ENCODE peak calls at places on chromosomes 3 and 15, in nine cellular contexts. One of them, this sample, is unnamed.

GRCh38 chr3:71658131-71658530 is 67.1 kb downstream of the EIF4E3 start:
- DNase-seq in substantia nigra: peak; percentile 43
- DNase-seq in cerebellar cortex: no peak
- DNase-seq in sciatic nerve: peak; percentile 75
- DNase-seq in AG08396: no peak
- DNase-seq in psoas muscle: peak; percentile 80
- DNase-seq in Peyer's patch: no peak
- DNase-seq in CD8-positive, alpha-beta T cell: no peak
- DNase-seq in activated naive CD8-positive, alpha-beta T cell treated with anti-CD3 and anti-CD28 coated beads, Interleukin-2, amount 50 U/mL, for 24 hours: no peak
- DNase-seq in this sample: no peak

GRCh38 chr15:92633418-92633817 is 22.2 kb downstream of the FAM174B start:
- DNase-seq in substantia nigra: no peak
- DNase-seq in cerebellar cortex: no peak
- DNase-seq in sciatic nerve: no peak
- DNase-seq in AG08396: no peak
- DNase-seq in psoas muscle: no peak
- DNase-seq in Peyer's patch: no peak
- DNase-seq in CD8-positive, alpha-beta T cell: no peak
- DNase-seq in activated naive CD8-positive, alpha-beta T cell treated with anti-CD3 and anti-CD28 coated beads, Interleukin-2, amount 50 U/mL, for 24 hours: no peak
- DNase-seq in this sample: no peak

GRCh38 chr3:159246385-159246784 is 444.5 kb downstream of the MFSD1 start:
- DNase-seq in substantia nigra: no peak
- DNase-seq in cerebellar cortex: no peak
- DNase-seq in sciatic nerve: no peak
- DNase-seq in AG08396: no peak
- DNase-seq in psoas muscle: no peak
- DNase-seq in Peyer's patch: no peak
- DNase-seq in CD8-positive, alpha-beta T cell: no peak
- DNase-seq in activated naive CD8-positive, alpha-beta T cell treated with anti-CD3 and anti-CD28 coated beads, Interleukin-2, amount 50 U/mL, for 24 hours: no peak
- DNase-seq in this sample: no peak

GRCh38 chr3:133472889-133473288 is 73.0 kb downstream of the BFSP2 start:
- DNase-seq in substantia nigra: no peak
- DNase-seq in cerebellar cortex: no peak
- DNase-seq in sciatic nerve: no peak
- DNase-seq in AG08396: no peak
- DNase-seq in psoas muscle: no peak
- DNase-seq in Peyer's patch: no peak
- DNase-seq in CD8-positive, alpha-beta T cell: no peak
- DNase-seq in activated naive CD8-positive, alpha-beta T cell treated with anti-CD3 and anti-CD28 coated beads, Interleukin-2, amount 50 U/mL, for 24 hours: no peak
- DNase-seq in this sample: no peak

GRCh38 chr15:72182673-72183072 is 14.9 kb downstream of the GRAMD2A start:
- DNase-seq in substantia nigra: no peak
- DNase-seq in cerebellar cortex: no peak
- DNase-seq in sciatic nerve: no peak
- DNase-seq in AG08396: no peak
- DNase-seq in psoas muscle: no peak
- DNase-seq in Peyer's patch: no peak
- DNase-seq in CD8-positive, alpha-beta T cell: no peak
- DNase-seq in activated naive CD8-positive, alpha-beta T cell treated with anti-CD3 and anti-CD28 coated beads, Interleukin-2, amount 50 U/mL, for 24 hours: no peak
- DNase-seq in this sample: no peak

GRCh38 chr15:49877871-49878511 is 241.0 kb downstream of the ATP8B4 start:
- DNase-seq in substantia nigra: no peak
- DNase-seq in cerebellar cortex: no peak
- DNase-seq in sciatic nerve: no peak
- DNase-seq in AG08396: peak; percentile 22
- DNase-seq in psoas muscle: no peak
- DNase-seq in Peyer's patch: no peak
- DNase-seq in CD8-positive, alpha-beta T cell: no peak
- DNase-seq in activated naive CD8-positive, alpha-beta T cell treated with anti-CD3 and anti-CD28 coated beads, Interleukin-2, amount 50 U/mL, for 24 hours: no peak
- DNase-seq in this sample: peak; percentile 66

GRCh38 chr15:69729167-69729748 is 276.6 kb downstream of the RPLP1 start:
- DNase-seq in substantia nigra: no peak
- DNase-seq in cerebellar cortex: no peak
- DNase-seq in sciatic nerve: no peak
- DNase-seq in AG08396: peak; percentile 35
- DNase-seq in psoas muscle: no peak
- DNase-seq in Peyer's patch: peak; percentile 70
- DNase-seq in CD8-positive, alpha-beta T cell: peak; percentile 56
- DNase-seq in activated naive CD8-positive, alpha-beta T cell treated with anti-CD3 and anti-CD28 coated beads, Interleukin-2, amount 50 U/mL, for 24 hours: peak; percentile 80
- DNase-seq in this sample: peak; percentile 40

GRCh38 chr15:71278989-71279756 is 163.9 kb downstream of the THSD4 start:
- DNase-seq in substantia nigra: no peak
- DNase-seq in cerebellar cortex: no peak
- DNase-seq in sciatic nerve: peak; percentile 70
- DNase-seq in AG08396: peak; percentile 61
- DNase-seq in psoas muscle: peak; percentile 68
- DNase-seq in Peyer's patch: no peak
- DNase-seq in CD8-positive, alpha-beta T cell: no peak
- DNase-seq in activated naive CD8-positive, alpha-beta T cell treated with anti-CD3 and anti-CD28 coated beads, Interleukin-2, amount 50 U/mL, for 24 hours: no peak
- DNase-seq in this sample: peak; percentile 94

GRCh38 chr3:139655880-139656279 is 21.9 kb downstream of the NMNAT3 start:
- DNase-seq in substantia nigra: no peak
- DNase-seq in cerebellar cortex: no peak
- DNase-seq in sciatic nerve: no peak
- DNase-seq in AG08396: no peak
- DNase-seq in psoas muscle: no peak
- DNase-seq in Peyer's patch: no peak
- DNase-seq in CD8-positive, alpha-beta T cell: no peak
- DNase-seq in activated naive CD8-positive, alpha-beta T cell treated with anti-CD3 and anti-CD28 coated beads, Interleukin-2, amount 50 U/mL, for 24 hours: no peak
- DNase-seq in this sample: peak; percentile 12

GRCh38 chr15:90690585-90690984 is 26.6 kb upstream of the BLM start:
- DNase-seq in substantia nigra: no peak
- DNase-seq in cerebellar cortex: no peak
- DNase-seq in sciatic nerve: no peak
- DNase-seq in AG08396: no peak
- DNase-seq in psoas muscle: no peak
- DNase-seq in Peyer's patch: no peak
- DNase-seq in CD8-positive, alpha-beta T cell: no peak
- DNase-seq in activated naive CD8-positive, alpha-beta T cell treated with anti-CD3 and anti-CD28 coated beads, Interleukin-2, amount 50 U/mL, for 24 hours: no peak
- DNase-seq in this sample: peak; percentile 39

GRCh38 chr15:88701561-88702095 is 62.8 kb downstream of the ISG20 start:
- DNase-seq in substantia nigra: no peak
- DNase-seq in cerebellar cortex: peak; percentile 5
- DNase-seq in sciatic nerve: no peak
- DNase-seq in AG08396: no peak
- DNase-seq in psoas muscle: no peak
- DNase-seq in Peyer's patch: peak; percentile 55
- DNase-seq in CD8-positive, alpha-beta T cell: no peak
- DNase-seq in activated naive CD8-positive, alpha-beta T cell treated with anti-CD3 and anti-CD28 coated beads, Interleukin-2, amount 50 U/mL, for 24 hours: no peak
- DNase-seq in this sample: no peak

GRCh38 chr3:187744169-187745151 is 808 bp downstream of the BCL6 start:
- DNase-seq in substantia nigra: peak; percentile 57
- DNase-seq in cerebellar cortex: peak; percentile 68
- DNase-seq in sciatic nerve: peak; percentile 82
- DNase-seq in AG08396: peak; percentile 31
- DNase-seq in psoas muscle: peak; percentile 81
- DNase-seq in Peyer's patch: peak; percentile 61
- DNase-seq in CD8-positive, alpha-beta T cell: peak; percentile 20
- DNase-seq in activated naive CD8-positive, alpha-beta T cell treated with anti-CD3 and anti-CD28 coated beads, Interleukin-2, amount 50 U/mL, for 24 hours: peak; percentile 54
- DNase-seq in this sample: peak; percentile 64

GRCh38 chr3:128863560-128863959 is 15.9 kb upstream of the ACAD9 start:
- DNase-seq in substantia nigra: no peak
- DNase-seq in cerebellar cortex: no peak
- DNase-seq in sciatic nerve: no peak
- DNase-seq in AG08396: no peak
- DNase-seq in psoas muscle: no peak
- DNase-seq in Peyer's patch: no peak
- DNase-seq in CD8-positive, alpha-beta T cell: no peak
- DNase-seq in activated naive CD8-positive, alpha-beta T cell treated with anti-CD3 and anti-CD28 coated beads, Interleukin-2, amount 50 U/mL, for 24 hours: peak; percentile 30
- DNase-seq in this sample: no peak

GRCh38 chr3:130915567-130916292 is 21.8 kb downstream of the ATP2C1 start:
- DNase-seq in substantia nigra: no peak
- DNase-seq in cerebellar cortex: no peak
- DNase-seq in sciatic nerve: no peak
- DNase-seq in AG08396: no peak
- DNase-seq in psoas muscle: no peak
- DNase-seq in Peyer's patch: no peak
- DNase-seq in CD8-positive, alpha-beta T cell: no peak
- DNase-seq in activated naive CD8-positive, alpha-beta T cell treated with anti-CD3 and anti-CD28 coated beads, Interleukin-2, amount 50 U/mL, for 24 hours: no peak
- DNase-seq in this sample: no peak

GRCh38 chr15:95551580-95551979 is 778.9 kb upstream of the NR2F2 start:
- DNase-seq in substantia nigra: no peak
- DNase-seq in cerebellar cortex: no peak
- DNase-seq in sciatic nerve: no peak
- DNase-seq in AG08396: no peak
- DNase-seq in psoas muscle: no peak
- DNase-seq in Peyer's patch: no peak
- DNase-seq in CD8-positive, alpha-beta T cell: no peak
- DNase-seq in activated naive CD8-positive, alpha-beta T cell treated with anti-CD3 and anti-CD28 coated beads, Interleukin-2, amount 50 U/mL, for 24 hours: no peak
- DNase-seq in this sample: peak; percentile 2

GRCh38 chr3:55406666-55407425 is 80.3 kb downstream of the WNT5A start:
- DNase-seq in substantia nigra: no peak
- DNase-seq in cerebellar cortex: no peak
- DNase-seq in sciatic nerve: no peak
- DNase-seq in AG08396: no peak
- DNase-seq in psoas muscle: no peak
- DNase-seq in Peyer's patch: no peak
- DNase-seq in CD8-positive, alpha-beta T cell: no peak
- DNase-seq in activated naive CD8-positive, alpha-beta T cell treated with anti-CD3 and anti-CD28 coated beads, Interleukin-2, amount 50 U/mL, for 24 hours: no peak
- DNase-seq in this sample: peak; percentile 53

GRCh38 chr15:37057831-37058230 is 42.5 kb downstream of the MEIS2 start:
- DNase-seq in substantia nigra: no peak
- DNase-seq in cerebellar cortex: no peak
- DNase-seq in sciatic nerve: no peak
- DNase-seq in AG08396: no peak
- DNase-seq in psoas muscle: no peak
- DNase-seq in Peyer's patch: no peak
- DNase-seq in CD8-positive, alpha-beta T cell: no peak
- DNase-seq in activated naive CD8-positive, alpha-beta T cell treated with anti-CD3 and anti-CD28 coated beads, Interleukin-2, amount 50 U/mL, for 24 hours: no peak
- DNase-seq in this sample: no peak

GRCh38 chr3:25182794-25183193 is 245.3 kb upstream of the RARB start:
- DNase-seq in substantia nigra: no peak
- DNase-seq in cerebellar cortex: no peak
- DNase-seq in sciatic nerve: no peak
- DNase-seq in AG08396: no peak
- DNase-seq in psoas muscle: no peak
- DNase-seq in Peyer's patch: no peak
- DNase-seq in CD8-positive, alpha-beta T cell: no peak
- DNase-seq in activated naive CD8-positive, alpha-beta T cell treated with anti-CD3 and anti-CD28 coated beads, Interleukin-2, amount 50 U/mL, for 24 hours: no peak
- DNase-seq in this sample: no peak

GRCh38 chr3:32302601-32303000 is 64.1 kb downstream of the CMTM8 start:
- DNase-seq in substantia nigra: no peak
- DNase-seq in cerebellar cortex: no peak
- DNase-seq in sciatic nerve: no peak
- DNase-seq in AG08396: no peak
- DNase-seq in psoas muscle: no peak
- DNase-seq in Peyer's patch: no peak
- DNase-seq in CD8-positive, alpha-beta T cell: no peak
- DNase-seq in activated naive CD8-positive, alpha-beta T cell treated with anti-CD3 and anti-CD28 coated beads, Interleukin-2, amount 50 U/mL, for 24 hours: no peak
- DNase-seq in this sample: no peak

GRCh38 chr3:126986001-126986400 is 3.1 kb downstream of the PLXNA1 start:
- DNase-seq in substantia nigra: no peak
- DNase-seq in cerebellar cortex: no peak
- DNase-seq in sciatic nerve: no peak
- DNase-seq in AG08396: no peak
- DNase-seq in psoas muscle: no peak
- DNase-seq in Peyer's patch: no peak
- DNase-seq in CD8-positive, alpha-beta T cell: no peak
- DNase-seq in activated naive CD8-positive, alpha-beta T cell treated with anti-CD3 and anti-CD28 coated beads, Interleukin-2, amount 50 U/mL, for 24 hours: no peak
- DNase-seq in this sample: no peak

GRCh38 chr15:73344051-73344450 is 24.7 kb downstream of the HCN4 start:
- DNase-seq in substantia nigra: no peak
- DNase-seq in cerebellar cortex: no peak
- DNase-seq in sciatic nerve: no peak
- DNase-seq in AG08396: peak; percentile 35
- DNase-seq in psoas muscle: no peak
- DNase-seq in Peyer's patch: no peak
- DNase-seq in CD8-positive, alpha-beta T cell: no peak
- DNase-seq in activated naive CD8-positive, alpha-beta T cell treated with anti-CD3 and anti-CD28 coated beads, Interleukin-2, amount 50 U/mL, for 24 hours: no peak
- DNase-seq in this sample: no peak

GRCh38 chr3:193971268-193971751 is 164.6 kb upstream of the HES1 start:
- DNase-seq in substantia nigra: no peak
- DNase-seq in cerebellar cortex: no peak
- DNase-seq in sciatic nerve: no peak
- DNase-seq in AG08396: no peak
- DNase-seq in psoas muscle: no peak
- DNase-seq in Peyer's patch: no peak
- DNase-seq in CD8-positive, alpha-beta T cell: no peak
- DNase-seq in activated naive CD8-positive, alpha-beta T cell treated with anti-CD3 and anti-CD28 coated beads, Interleukin-2, amount 50 U/mL, for 24 hours: no peak
- DNase-seq in this sample: no peak

GRCh38 chr3:191762323-191762960 is 301.5 kb downstream of the PYDC2 start:
- DNase-seq in substantia nigra: no peak
- DNase-seq in cerebellar cortex: no peak
- DNase-seq in sciatic nerve: no peak
- DNase-seq in AG08396: no peak
- DNase-seq in psoas muscle: no peak
- DNase-seq in Peyer's patch: no peak
- DNase-seq in CD8-positive, alpha-beta T cell: no peak
- DNase-seq in activated naive CD8-positive, alpha-beta T cell treated with anti-CD3 and anti-CD28 coated beads, Interleukin-2, amount 50 U/mL, for 24 hours: no peak
- DNase-seq in this sample: peak; percentile 2

GRCh38 chr3:71725279-71725991 is at the start of gene EIF4E3:
- DNase-seq in substantia nigra: peak; percentile 28
- DNase-seq in cerebellar cortex: peak; percentile 64
- DNase-seq in sciatic nerve: peak; percentile 65
- DNase-seq in AG08396: peak; percentile 91
- DNase-seq in psoas muscle: peak; percentile 60
- DNase-seq in Peyer's patch: peak; percentile 27
- DNase-seq in CD8-positive, alpha-beta T cell: no peak
- DNase-seq in activated naive CD8-positive, alpha-beta T cell treated with anti-CD3 and anti-CD28 coated beads, Interleukin-2, amount 50 U/mL, for 24 hours: peak; percentile 42
- DNase-seq in this sample: peak; percentile 16

GRCh38 chr3:150078983-150079739 is 108.5 kb upstream of the PFN2 start:
- DNase-seq in substantia nigra: no peak
- DNase-seq in cerebellar cortex: no peak
- DNase-seq in sciatic nerve: no peak
- DNase-seq in AG08396: peak; percentile 73
- DNase-seq in psoas muscle: no peak
- DNase-seq in Peyer's patch: no peak
- DNase-seq in CD8-positive, alpha-beta T cell: no peak
- DNase-seq in activated naive CD8-positive, alpha-beta T cell treated with anti-CD3 and anti-CD28 coated beads, Interleukin-2, amount 50 U/mL, for 24 hours: no peak
- DNase-seq in this sample: peak; percentile 86

GRCh38 chr3:157427906-157428305 is 8.7 kb upstream of the PTX3 start:
- DNase-seq in substantia nigra: no peak
- DNase-seq in cerebellar cortex: peak; percentile 93
- DNase-seq in sciatic nerve: no peak
- DNase-seq in AG08396: no peak
- DNase-seq in psoas muscle: no peak
- DNase-seq in Peyer's patch: no peak
- DNase-seq in CD8-positive, alpha-beta T cell: no peak
- DNase-seq in activated naive CD8-positive, alpha-beta T cell treated with anti-CD3 and anti-CD28 coated beads, Interleukin-2, amount 50 U/mL, for 24 hours: no peak
- DNase-seq in this sample: no peak

GRCh38 chr15:85785887-85786777 is 8.6 kb downstream of the KLHL25 start:
- DNase-seq in substantia nigra: no peak
- DNase-seq in cerebellar cortex: no peak
- DNase-seq in sciatic nerve: no peak
- DNase-seq in AG08396: peak; percentile 72
- DNase-seq in psoas muscle: peak; percentile 82
- DNase-seq in Peyer's patch: no peak
- DNase-seq in CD8-positive, alpha-beta T cell: no peak
- DNase-seq in activated naive CD8-positive, alpha-beta T cell treated with anti-CD3 and anti-CD28 coated beads, Interleukin-2, amount 50 U/mL, for 24 hours: no peak
- DNase-seq in this sample: no peak

GRCh38 chr3:155323063-155323666 is 29.7 kb upstream of the STRIT1 start:
- DNase-seq in substantia nigra: no peak
- DNase-seq in cerebellar cortex: peak; percentile 89
- DNase-seq in sciatic nerve: no peak
- DNase-seq in AG08396: peak; percentile 59
- DNase-seq in psoas muscle: no peak
- DNase-seq in Peyer's patch: no peak
- DNase-seq in CD8-positive, alpha-beta T cell: no peak
- DNase-seq in activated naive CD8-positive, alpha-beta T cell treated with anti-CD3 and anti-CD28 coated beads, Interleukin-2, amount 50 U/mL, for 24 hours: no peak
- DNase-seq in this sample: peak; percentile 90

GRCh38 chr3:42019144-42019952 is 57.4 kb upstream of the ULK4 start:
- DNase-seq in substantia nigra: no peak
- DNase-seq in cerebellar cortex: no peak
- DNase-seq in sciatic nerve: no peak
- DNase-seq in AG08396: no peak
- DNase-seq in psoas muscle: no peak
- DNase-seq in Peyer's patch: no peak
- DNase-seq in CD8-positive, alpha-beta T cell: no peak
- DNase-seq in activated naive CD8-positive, alpha-beta T cell treated with anti-CD3 and anti-CD28 coated beads, Interleukin-2, amount 50 U/mL, for 24 hours: no peak
- DNase-seq in this sample: no peak

GRCh38 chr3:154904328-154904727 is 175.8 kb upstream of the MME start:
- DNase-seq in substantia nigra: no peak
- DNase-seq in cerebellar cortex: peak; percentile 69
- DNase-seq in sciatic nerve: no peak
- DNase-seq in AG08396: peak; percentile 15
- DNase-seq in psoas muscle: no peak
- DNase-seq in Peyer's patch: no peak
- DNase-seq in CD8-positive, alpha-beta T cell: no peak
- DNase-seq in activated naive CD8-positive, alpha-beta T cell treated with anti-CD3 and anti-CD28 coated beads, Interleukin-2, amount 50 U/mL, for 24 hours: no peak
- DNase-seq in this sample: peak; percentile 37

GRCh38 chr3:171415070-171415469 is 45.1 kb downstream of the TNIK start:
- DNase-seq in substantia nigra: no peak
- DNase-seq in cerebellar cortex: no peak
- DNase-seq in sciatic nerve: no peak
- DNase-seq in AG08396: no peak
- DNase-seq in psoas muscle: no peak
- DNase-seq in Peyer's patch: no peak
- DNase-seq in CD8-positive, alpha-beta T cell: no peak
- DNase-seq in activated naive CD8-positive, alpha-beta T cell treated with anti-CD3 and anti-CD28 coated beads, Interleukin-2, amount 50 U/mL, for 24 hours: no peak
- DNase-seq in this sample: no peak

This sample was measured in foreskin fibroblast.